ENCODE peak calls at places on chromosomes 7 and 10, in ten cellular contexts. R is BJ; U is CD8-positive, alpha-beta T cell; O is colonic mucosa; B is prostate gland; Y is lower leg skin; L is GM06990; H is upper lobe of right lung; D is NB4; F is tibial artery. A is an unnamed sample.

GRCh38 chr10:35433851-35434426 is 97.6 kb downstream of the CCNY start:
- DNase-seq in R (no peak), U (no peak), O (no peak), B (no peak), Y (no peak), L (no peak), H (no peak), D (no peak), F (no peak), A (peak)

GRCh38 chr10:26566525-26567348 is 128.6 kb downstream of the APBB1IP start:
- DNase-seq in R (no peak), U (no peak), O (no peak), B (no peak), Y (no peak), L (no peak), H (no peak), D (no peak), F (no peak), A (no peak)

GRCh38 chr10:30000802-30001571 is 58.4 kb downstream of the JCAD start:
- DNase-seq in R (peak), U (no peak), O (peak), B (peak), Y (no peak), L (no peak), H (no peak), D (no peak), F (peak), A (peak)

GRCh38 chr7:16728811-16729210 is 24.7 kb upstream of the TSPAN13 start:
- DNase-seq in R (no peak), U (no peak), O (no peak), B (no peak), Y (no peak), L (no peak), H (no peak), D (no peak), F (no peak), A (no peak)

GRCh38 chr10:28719789-28720436 is 42.6 kb downstream of the BAMBI start:
- DNase-seq in R (no peak), U (no peak), O (no peak), B (no peak), Y (peak), L (no peak), H (no peak), D (no peak), F (no peak), A (no peak)

GRCh38 chr7:54888067-54888735 is 129.2 kb upstream of the SEC61G start:
- DNase-seq in R (no peak), U (no peak), O (no peak), B (no peak), Y (no peak), L (no peak), H (no peak), D (no peak), F (no peak), A (no peak)

GRCh38 chr7:81960026-81960425 is 190.2 kb upstream of the HGF start:
- DNase-seq in R (no peak), U (no peak), O (no peak), B (no peak), Y (no peak), L (no peak), H (no peak), D (no peak), F (no peak), A (no peak)

GRCh38 chr7:14286036-14286435 is 296.6 kb upstream of the ETV1 start:
- DNase-seq in R (no peak), U (no peak), O (no peak), B (no peak), Y (no peak), L (no peak), H (no peak), D (no peak), F (no peak), A (no peak)

GRCh38 chr10:55631071-55631654 is 729.9 kb downstream of the ZWINT start:
- DNase-seq in R (no peak), U (no peak), O (peak), B (no peak), Y (peak), L (no peak), H (peak), D (no peak), F (no peak), A (peak)

GRCh38 chr10:110643670-110644597 is at the start of gene RBM20:
- DNase-seq in R (no peak), U (no peak), O (no peak), B (no peak), Y (no peak), L (peak), H (no peak), D (peak), F (no peak), A (no peak)

GRCh38 chr10:93680414-93681047 is 21.9 kb downstream of the FRA10AC1 start:
- DNase-seq in R (no peak), U (no peak), O (no peak), B (no peak), Y (no peak), L (no peak), H (no peak), D (peak), F (no peak), A (peak)

GRCh38 chr7:126727930-126728331 is 524.8 kb downstream of the GRM8 start:
- DNase-seq in R (no peak), U (no peak), O (no peak), B (no peak), Y (no peak), L (no peak), H (no peak), D (peak), F (no peak), A (no peak)

GRCh38 chr7:35761882-35762720 is 38.8 kb upstream of the SEPTIN7 start:
- DNase-seq in R (no peak), U (no peak), O (no peak), B (no peak), Y (no peak), L (no peak), H (no peak), D (peak), F (no peak), A (no peak)

GRCh38 chr7:104275900-104276299 is 52.5 kb upstream of the LHFPL3 start:
- DNase-seq in R (no peak), U (no peak), O (no peak), B (no peak), Y (no peak), L (no peak), H (no peak), D (peak), F (no peak), A (no peak)

GRCh38 chr7:123594813-123595241 is 6.8 kb upstream of the ASB15 start:
- DNase-seq in R (no peak), U (no peak), O (peak), B (no peak), Y (no peak), L (no peak), H (no peak), D (no peak), F (no peak), A (no peak)

GRCh38 chr10:69716711-69717560 is 84.8 kb upstream of the COL13A1 start:
- DNase-seq in R (no peak), U (peak), O (peak), B (peak), Y (peak), L (no peak), H (peak), D (peak), F (no peak), A (no peak)

GRCh38 chr10:70458329-70459060 is 17.0 kb upstream of the NODAL start:
- DNase-seq in R (no peak), U (no peak), O (peak), B (peak), Y (no peak), L (no peak), H (peak), D (peak), F (peak), A (peak)

GRCh38 chr7:136637826-136638225 is 230.6 kb upstream of the CHRM2 start:
- DNase-seq in R (no peak), U (no peak), O (no peak), B (no peak), Y (no peak), L (no peak), H (no peak), D (no peak), F (no peak), A (no peak)

GRCh38 chr7:22193361-22194016 is 163.5 kb downstream of the RAPGEF5 start:
- DNase-seq in R (no peak), U (no peak), O (no peak), B (no peak), Y (no peak), L (no peak), H (no peak), D (no peak), F (peak), A (no peak)

GRCh38 chr7:32519763-32520162 is 24.5 kb downstream of the AVL9 start:
- DNase-seq in R (no peak), U (no peak), O (no peak), B (no peak), Y (no peak), L (no peak), H (no peak), D (no peak), F (no peak), A (no peak)

GRCh38 chr10:126242352-126243260 is 145.7 kb downstream of the ADAM12 start:
- DNase-seq in R (peak), U (no peak), O (no peak), B (peak), Y (peak), L (no peak), H (no peak), D (no peak), F (no peak), A (no peak)

GRCh38 chr10:98267069-98267893 is 713 bp downstream of the LOXL4 start:
- DNase-seq in R (no peak), U (no peak), O (no peak), B (no peak), Y (peak), L (no peak), H (no peak), D (peak), F (no peak), A (no peak)

GRCh38 chr7:23864984-23865383 is 155.0 kb downstream of the STK31 start:
- DNase-seq in R (no peak), U (no peak), O (no peak), B (no peak), Y (no peak), L (no peak), H (no peak), D (no peak), F (no peak), A (no peak)

GRCh38 chr7:32163141-32163806 is 93.1 kb upstream of the PDE1C start:
- DNase-seq in R (peak), U (no peak), O (peak), B (no peak), Y (no peak), L (no peak), H (no peak), D (no peak), F (peak), A (peak)

GRCh38 chr10:98425511-98426352 is 10.8 kb upstream of the PYROXD2 start:
- DNase-seq in R (no peak), U (peak), O (peak), B (no peak), Y (peak), L (no peak), H (peak), D (peak), F (no peak), A (no peak)

GRCh38 chr7:125424721-125425120 is 495.1 kb upstream of the POT1 start:
- DNase-seq in R (no peak), U (no peak), O (no peak), B (no peak), Y (no peak), L (no peak), H (no peak), D (no peak), F (no peak), A (no peak)

GRCh38 chr7:132422502-132423101 is 153.7 kb downstream of the PLXNA4 start:
- DNase-seq in R (no peak), U (no peak), O (no peak), B (no peak), Y (no peak), L (no peak), H (no peak), D (no peak), F (no peak), A (no peak)

GRCh38 chr7:129569811-129570215 is 41.7 kb upstream of the NRF1 start:
- DNase-seq in R (peak), U (no peak), O (peak), B (no peak), Y (no peak), L (no peak), H (no peak), D (peak), F (no peak), A (no peak)

GRCh38 chr7:37032258-37032601 is 307.9 kb upstream of the AOAH start:
- DNase-seq in R (no peak), U (no peak), O (no peak), B (peak), Y (no peak), L (no peak), H (no peak), D (no peak), F (no peak), A (no peak)

GRCh38 chr10:59106441-59106840 is 70.0 kb upstream of the PHYHIPL start:
- DNase-seq in R (no peak), U (no peak), O (no peak), B (no peak), Y (no peak), L (peak), H (no peak), D (no peak), F (no peak), A (no peak)

GRCh38 chr7:90720970-90721768 is 125.0 kb downstream of the CDK14 start:
- DNase-seq in R (no peak), U (no peak), O (peak), B (no peak), Y (no peak), L (no peak), H (no peak), D (no peak), F (peak), A (no peak)

GRCh38 chr10:102231357-102232318 is 5.5 kb downstream of the ELOVL3 start:
- DNase-seq in R (no peak), U (peak), O (peak), B (no peak), Y (peak), L (peak), H (peak), D (peak), F (no peak), A (no peak)
- H3K4me3 ChIP-seq in R (no peak), U (peak), O (peak), B (peak), Y (no peak), L (peak), H (peak), D (no peak), F (peak), A (peak)

DNA sequence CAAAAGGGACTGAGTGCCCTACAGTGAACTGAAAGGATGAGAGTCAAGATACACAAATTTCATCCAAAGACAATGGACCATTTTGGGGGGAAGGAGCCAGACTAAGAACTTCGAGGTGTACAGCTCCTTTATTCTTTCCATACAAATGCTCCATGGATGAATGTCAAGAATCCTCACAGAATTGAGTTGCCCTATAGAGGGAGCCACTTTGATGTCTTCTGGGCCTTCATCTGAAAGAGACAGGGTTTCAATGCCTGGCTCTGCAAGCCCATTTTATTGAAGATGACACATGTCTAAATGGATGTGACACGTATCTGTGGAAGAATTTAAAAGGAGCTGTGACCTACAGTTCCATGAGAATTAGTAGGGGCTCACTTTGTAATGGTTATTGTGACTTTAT is 32.0 kb upstream of the NRG3 start:
- DNase-seq in R (no peak), U (no peak), O (no peak), B (no peak), Y (no peak), L (no peak), H (no peak), D (peak), F (no peak), A (no peak)
- TF ChIP-seq CTCF in R (no peak), U (no peak), O (no peak), B (no peak), Y (no peak), L (no peak), H (no peak), D (peak), F (no peak), A (peak)

GRCh38 chr7:73715648-73716317 is 3.7 kb downstream of the STX1A start:
- DNase-seq in R (peak), U (no peak), O (no peak), B (no peak), Y (no peak), L (no peak), H (no peak), D (peak), F (no peak), A (no peak)

GRCh38 chr7:73716318-73716890 is 3.1 kb downstream of the STX1A start:
- DNase-seq in R (no peak), U (no peak), O (no peak), B (no peak), Y (no peak), L (no peak), H (no peak), D (no peak), F (no peak), A (no peak)

GRCh38 chr7:73717991-73718405 is 1.5 kb downstream of the STX1A start:
- DNase-seq in R (peak), U (peak), O (no peak), B (no peak), Y (no peak), L (no peak), H (no peak), D (peak), F (no peak), A (no peak)

GRCh38 chr7:73718438-73718881 is 1.0 kb downstream of the STX1A start:
- DNase-seq in R (no peak), U (no peak), O (no peak), B (no peak), Y (no peak), L (no peak), H (no peak), D (no peak), F (no peak), A (no peak)

DNA sequence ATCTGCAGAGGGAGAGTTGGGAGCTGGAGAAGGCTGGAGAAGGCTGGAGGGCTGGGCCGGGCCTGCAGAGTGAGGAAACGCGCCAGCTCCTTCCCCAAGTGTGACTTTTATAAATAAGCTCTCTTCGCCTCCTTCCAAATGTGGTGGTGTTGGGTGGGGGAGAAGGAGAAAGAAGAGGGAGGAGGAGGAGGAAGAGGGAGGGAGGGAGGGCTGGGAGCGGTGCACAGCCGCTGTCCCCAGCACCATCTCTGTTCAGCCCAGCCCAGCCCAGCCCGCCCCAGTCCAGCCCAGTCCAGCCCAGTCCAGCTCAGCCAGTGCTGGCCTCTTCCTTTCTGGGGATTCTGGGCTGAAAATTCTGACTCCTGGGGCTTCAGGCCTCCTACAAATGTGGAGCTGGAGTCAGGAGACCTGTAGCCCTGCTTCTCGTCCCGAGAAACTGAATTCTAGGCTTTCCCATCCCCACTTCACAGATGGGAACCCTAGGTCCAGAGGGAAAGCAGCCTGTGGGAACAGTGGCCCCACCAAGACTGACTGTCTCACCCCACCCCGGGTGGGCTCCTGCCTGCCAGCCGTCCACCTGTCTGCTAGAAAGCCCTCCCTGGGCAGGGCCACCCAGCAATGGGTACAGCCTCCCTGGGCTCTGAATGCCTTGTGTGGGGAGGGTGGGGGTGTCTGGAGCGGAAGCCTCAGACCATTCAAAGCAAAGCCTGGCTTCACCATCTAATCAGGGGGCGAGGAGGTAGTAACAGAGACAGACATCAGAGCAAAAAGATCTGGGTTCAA is 2.3 kb downstream of the STX1A start:
- DNase-seq in R (no peak), U (no peak), O (no peak), B (no peak), Y (no peak), L (no peak), H (no peak), D (no peak), F (no peak), A (no peak)
- H3K4me3 ChIP-seq in R (no peak), U (no peak), O (no peak), B (no peak), Y (no peak), L (no peak), H (no peak), D (peak), F (peak), A (no peak)

GRCh38 chr7:140347218-140347617 is 51.1 kb downstream of the SLC37A3 start:
- DNase-seq in R (no peak), U (no peak), O (no peak), B (no peak), Y (no peak), L (no peak), H (no peak), D (no peak), F (no peak), A (no peak)

GRCh38 chr7:140345426-140345825 is 52.9 kb downstream of the SLC37A3 start:
- DNase-seq in R (no peak), U (no peak), O (peak), B (no peak), Y (no peak), L (no peak), H (no peak), D (no peak), F (no peak), A (no peak)

GRCh38 chr7:140348161-140348849 is 50.0 kb downstream of the SLC37A3 start:
- DNase-seq in R (peak), U (no peak), O (no peak), B (no peak), Y (no peak), L (no peak), H (no peak), D (no peak), F (no peak), A (no peak)

GRCh38 chr7:140342732-140343514 is 55.4 kb downstream of the SLC37A3 start:
- DNase-seq in R (no peak), U (no peak), O (peak), B (no peak), Y (no peak), L (no peak), H (no peak), D (peak), F (peak), A (no peak)
- TF ChIP-seq CTCF in R (peak), U (no peak), O (peak), B (peak), Y (no peak), L (peak), H (peak), D (peak), F (no peak), A (peak)

GRCh38 chr7:121331048-121331447 is 2.2 kb downstream of the WNT16 start:
- DNase-seq in R (no peak), U (no peak), O (no peak), B (no peak), Y (no peak), L (no peak), H (no peak), D (no peak), F (no peak), A (no peak)

GRCh38 chr7:121330053-121330833 is 1.4 kb downstream of the WNT16 start:
- DNase-seq in R (no peak), U (no peak), O (no peak), B (no peak), Y (no peak), L (no peak), H (no peak), D (no peak), F (no peak), A (no peak)

GRCh38 chr7:121329460-121330052 is 756 bp downstream of the WNT16 start:
- DNase-seq in R (no peak), U (no peak), O (peak), B (no peak), Y (peak), L (peak), H (peak), D (no peak), F (no peak), A (no peak)

GRCh38 chr7:121327671-121328070 is 1.1 kb upstream of the WNT16 start:
- DNase-seq in R (no peak), U (no peak), O (no peak), B (no peak), Y (no peak), L (no peak), H (no peak), D (no peak), F (no peak), A (no peak)

GRCh38 chr7:121328508-121329459 is at the start of gene WNT16:
- DNase-seq in R (no peak), U (no peak), O (no peak), B (no peak), Y (no peak), L (no peak), H (no peak), D (no peak), F (no peak), A (no peak)
- H3K4me3 ChIP-seq in R (peak), U (no peak), O (peak), B (peak), Y (peak), L (peak), H (peak), D (no peak), F (peak), A (peak)

GRCh38 chr7:28536259-28536658 is 123.9 kb downstream of the CREB5 start:
- DNase-seq in R (no peak), U (no peak), O (no peak), B (no peak), Y (no peak), L (peak), H (no peak), D (no peak), F (no peak), A (no peak)
- TF ChIP-seq CTCF in R (peak), U (no peak), O (no peak), B (peak), Y (no peak), L (no peak), H (peak), D (no peak), F (peak), A (peak)

GRCh38 chr7:50652400-50653115 is 87.4 kb upstream of the DDC start:
- DNase-seq in R (no peak), U (no peak), O (no peak), B (no peak), Y (peak), L (no peak), H (no peak), D (no peak), F (no peak), A (no peak)
- H3K4me3 ChIP-seq in R (no peak), U (no peak), O (no peak), B (no peak), Y (no peak), L (no peak), H (no peak), D (no peak), F (no peak), A (no peak)

GRCh38 chr7:153370092-153370491 is 610.5 kb downstream of the ACTR3B start:
- DNase-seq in R (no peak), U (no peak), O (no peak), B (no peak), Y (no peak), L (no peak), H (no peak), D (peak), F (no peak), A (no peak)
- TF ChIP-seq CTCF in R (no peak), U (no peak), O (no peak), B (no peak), Y (no peak), L (no peak), H (no peak), D (peak), F (no peak), A (no peak)